ENCODE peak calls at places on chromosome 21, in ten cellular contexts. W, E, O, L, A, H, I, R, J and Y are unnamed samples.

GRCh38 chr21:42373181-42373907 is 7.0 kb upstream of the TFF1 start:
- DNase-seq in W (no peak), E (no peak), O (no peak), L (no peak), A (peak), H (no peak), I (peak), R (no peak), J (no peak), Y (no peak)

GRCh38 chr21:41366522-41367151 is 4.8 kb downstream of the MX2 start:
- DNase-seq in W (no peak), E (peak), O (no peak), L (peak), A (peak), H (peak), I (peak), R (peak), J (no peak), Y (no peak)

GRCh38 chr21:41764558-41765392 is 2.1 kb downstream of the RIPK4 start:
- DNase-seq in W (no peak), E (peak), O (no peak), L (no peak), A (peak), H (no peak), I (no peak), R (no peak), J (no peak), Y (no peak)

GRCh38 chr21:21384977-21385376 is 386.8 kb downstream of the NCAM2 start:
- DNase-seq in W (no peak), E (no peak), O (no peak), L (no peak), A (no peak), H (no peak), I (no peak), R (no peak), J (no peak), Y (no peak)

GRCh38 chr21:46229923-46230260 is 1.3 kb upstream of the LSS start:
- DNase-seq in W (no peak), E (no peak), O (no peak), L (no peak), A (no peak), H (no peak), I (no peak), R (no peak), J (no peak), Y (no peak)

GRCh38 chr21:41771625-41771945 is 4.7 kb upstream of the RIPK4 start:
- DNase-seq in W (no peak), E (no peak), O (no peak), L (no peak), A (no peak), H (no peak), I (no peak), R (no peak), J (no peak), Y (no peak)

GRCh38 chr21:46437511-46437910 is 21.2 kb upstream of the DIP2A start:
- DNase-seq in W (no peak), E (no peak), O (no peak), L (no peak), A (peak), H (no peak), I (no peak), R (no peak), J (no peak), Y (no peak)

GRCh38 chr21:31117046-31117916 is 79.0 kb upstream of the KRTAP19-8 start:
- DNase-seq in W (no peak), E (no peak), O (no peak), L (peak), A (no peak), H (peak), I (no peak), R (no peak), J (no peak), Y (no peak)

GRCh38 chr21:41138711-41139110 is 29.2 kb upstream of the BACE2 start:
- DNase-seq in W (no peak), E (no peak), O (no peak), L (no peak), A (no peak), H (no peak), I (no peak), R (no peak), J (no peak), Y (no peak)

GRCh38 chr21:17371470-17371869 is 141.4 kb upstream of the CXADR start:
- DNase-seq in W (no peak), E (no peak), O (no peak), L (peak), A (no peak), H (peak), I (no peak), R (no peak), J (no peak), Y (no peak)

GRCh38 chr21:22544747-22545146 is 1546.5 kb downstream of the NCAM2 start:
- DNase-seq in W (no peak), E (no peak), O (no peak), L (no peak), A (no peak), H (no peak), I (no peak), R (no peak), J (no peak), Y (no peak)

GRCh38 chr21:46125846-46126301 is 28.0 kb downstream of the COL6A2 start:
- DNase-seq in W (no peak), E (peak), O (no peak), L (no peak), A (no peak), H (no peak), I (no peak), R (peak), J (no peak), Y (no peak)

DNA sequence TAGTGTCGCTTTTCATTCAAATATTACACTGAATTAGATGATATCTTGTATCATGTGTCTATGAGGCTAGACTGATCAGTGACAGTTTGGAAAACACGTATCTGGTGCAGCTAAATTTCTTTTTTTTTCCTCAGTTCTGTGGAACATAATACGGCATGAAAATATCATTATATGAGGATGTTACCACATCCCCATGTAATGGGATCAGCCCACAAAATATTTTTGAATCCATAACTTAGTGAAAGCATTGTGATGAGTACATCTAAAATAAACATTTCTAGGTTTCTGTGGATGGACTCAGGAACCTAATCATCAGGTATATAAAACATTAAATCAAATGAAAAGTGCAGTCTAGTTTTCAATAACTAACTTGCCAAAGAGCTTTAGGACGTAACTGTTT is 356.3 kb downstream of the USP25 start:
- DNase-seq in W (no peak), E (no peak), O (no peak), L (no peak), A (no peak), H (no peak), I (no peak), R (no peak), J (no peak), Y (no peak)
- H3K27ac ChIP-seq in W (no peak), E (no peak), O (no peak), L (no peak), A (no peak), H (no peak), I (no peak), R (no peak), J (no peak), Y (peak)

GRCh38 chr21:39955326-39955725 is 88.1 kb downstream of the PCP4 start:
- DNase-seq in W (no peak), E (no peak), O (no peak), L (no peak), A (no peak), H (no peak), I (no peak), R (no peak), J (no peak), Y (no peak)
- H3K27ac ChIP-seq in W (no peak), E (no peak), O (no peak), L (no peak), A (no peak), H (no peak), I (no peak), R (no peak), J (no peak), Y (no peak)

DNA sequence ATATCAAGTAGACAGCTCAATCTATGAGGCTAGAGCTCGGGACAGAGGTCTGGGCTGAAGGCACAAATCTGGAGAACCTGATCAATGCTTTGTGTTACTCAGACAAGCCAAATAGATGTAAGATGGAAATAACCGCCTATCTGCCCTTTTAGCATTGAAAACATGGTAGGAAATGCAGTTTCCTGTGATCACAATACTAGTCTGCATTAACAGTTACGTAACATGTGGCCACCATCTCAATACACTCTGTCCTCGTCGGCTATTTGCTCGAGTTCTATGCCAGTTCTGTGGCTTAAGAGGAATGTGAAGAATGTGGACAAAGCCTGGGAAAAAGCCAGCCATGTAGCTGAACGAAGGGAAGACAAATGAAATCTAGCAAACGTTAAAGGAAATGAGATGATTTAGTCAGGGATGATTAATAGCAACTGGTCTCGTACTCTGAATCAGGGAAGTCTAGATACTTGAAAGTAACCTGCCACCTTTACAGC is 73.3 kb downstream of the HSF2BP start:
- DNase-seq in W (peak), E (peak), O (no peak), L (peak), A (no peak), H (peak), I (no peak), R (peak), J (no peak), Y (no peak)
- H3K27ac ChIP-seq in W (no peak), E (peak), O (no peak), L (peak), A (peak), H (peak), I (no peak), R (peak), J (no peak), Y (no peak)

GRCh38 chr21:36628096-36628495 is 70.8 kb upstream of the SIM2 start:
- DNase-seq in W (no peak), E (no peak), O (no peak), L (no peak), A (no peak), H (no peak), I (no peak), R (no peak), J (no peak), Y (no peak)
- H3K27ac ChIP-seq in W (no peak), E (no peak), O (no peak), L (no peak), A (no peak), H (no peak), I (no peak), R (no peak), J (no peak), Y (no peak)

DNA sequence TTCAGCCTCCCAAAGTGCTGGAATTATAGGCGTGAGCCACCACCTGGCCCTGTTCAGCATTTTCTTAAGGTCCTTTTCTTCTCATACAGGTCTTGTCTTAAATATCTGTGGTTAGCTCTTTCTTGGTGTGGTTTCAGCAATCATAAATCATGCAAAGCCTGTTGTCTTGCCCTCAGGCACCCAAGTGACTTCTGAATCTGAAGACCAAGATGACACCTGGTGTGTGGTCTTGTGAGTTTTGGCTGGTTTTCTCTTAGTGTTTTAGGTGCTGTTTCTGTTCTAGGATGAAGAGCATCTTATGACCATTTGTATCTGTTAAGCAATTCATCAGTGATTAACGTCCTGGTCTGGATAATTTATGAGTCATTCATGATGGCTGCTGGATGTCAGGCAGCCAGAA is 12.5 kb upstream of the CFAP298 start:
- DNase-seq in W (no peak), E (no peak), O (no peak), L (no peak), A (no peak), H (no peak), I (peak), R (no peak), J (no peak), Y (no peak)
- H3K27ac ChIP-seq in W (no peak), E (no peak), O (no peak), L (no peak), A (no peak), H (no peak), I (no peak), R (no peak), J (no peak), Y (no peak)

GRCh38 chr21:34537838-34538237 is 25.8 kb upstream of the KCNE1 start:
- DNase-seq in W (no peak), E (no peak), O (no peak), L (no peak), A (no peak), H (no peak), I (no peak), R (no peak), J (no peak), Y (no peak)

GRCh38 chr21:34535886-34536285 is 23.9 kb upstream of the KCNE1 start:
- DNase-seq in W (no peak), E (no peak), O (no peak), L (no peak), A (no peak), H (no peak), I (no peak), R (no peak), J (no peak), Y (no peak)

GRCh38 chr21:34536311-34536710 is 24.3 kb upstream of the KCNE1 start:
- DNase-seq in W (no peak), E (no peak), O (no peak), L (no peak), A (no peak), H (no peak), I (no peak), R (no peak), J (no peak), Y (no peak)

GRCh38 chr21:34534522-34534921 is 22.5 kb upstream of the KCNE1 start:
- DNase-seq in W (no peak), E (no peak), O (no peak), L (no peak), A (no peak), H (no peak), I (no peak), R (no peak), J (no peak), Y (peak)

GRCh38 chr21:34536820-34537219 is 24.8 kb upstream of the KCNE1 start:
- DNase-seq in W (no peak), E (no peak), O (no peak), L (no peak), A (no peak), H (no peak), I (no peak), R (no peak), J (no peak), Y (no peak)
- H3K27ac ChIP-seq in W (no peak), E (no peak), O (no peak), L (no peak), A (no peak), H (no peak), I (no peak), R (peak), J (no peak), Y (no peak)

DNA sequence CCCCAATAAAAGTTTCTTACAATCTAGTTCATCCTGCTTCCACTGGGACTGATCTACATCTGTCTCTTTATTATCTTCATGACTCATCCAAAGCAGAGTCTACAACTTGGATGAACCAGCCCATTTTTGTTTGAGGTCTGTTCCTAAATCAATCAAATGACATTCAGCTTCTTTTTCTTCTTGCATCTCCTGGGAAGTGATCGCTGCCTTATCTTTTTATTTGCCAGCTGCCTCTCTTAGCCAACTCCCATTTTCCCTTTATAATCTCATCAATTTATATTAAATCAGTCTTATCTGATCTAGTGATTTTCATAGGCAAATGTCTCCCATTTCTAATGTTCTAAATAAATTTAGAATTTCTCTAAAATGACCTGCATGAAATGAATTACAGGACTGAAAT is 105.6 kb downstream of the ERG start:
- DNase-seq in W (no peak), E (no peak), O (no peak), L (no peak), A (no peak), H (no peak), I (no peak), R (no peak), J (no peak), Y (no peak)
- H3K27ac ChIP-seq in W (no peak), E (no peak), O (no peak), L (no peak), A (no peak), H (no peak), I (no peak), R (no peak), J (no peak), Y (no peak)

DNA sequence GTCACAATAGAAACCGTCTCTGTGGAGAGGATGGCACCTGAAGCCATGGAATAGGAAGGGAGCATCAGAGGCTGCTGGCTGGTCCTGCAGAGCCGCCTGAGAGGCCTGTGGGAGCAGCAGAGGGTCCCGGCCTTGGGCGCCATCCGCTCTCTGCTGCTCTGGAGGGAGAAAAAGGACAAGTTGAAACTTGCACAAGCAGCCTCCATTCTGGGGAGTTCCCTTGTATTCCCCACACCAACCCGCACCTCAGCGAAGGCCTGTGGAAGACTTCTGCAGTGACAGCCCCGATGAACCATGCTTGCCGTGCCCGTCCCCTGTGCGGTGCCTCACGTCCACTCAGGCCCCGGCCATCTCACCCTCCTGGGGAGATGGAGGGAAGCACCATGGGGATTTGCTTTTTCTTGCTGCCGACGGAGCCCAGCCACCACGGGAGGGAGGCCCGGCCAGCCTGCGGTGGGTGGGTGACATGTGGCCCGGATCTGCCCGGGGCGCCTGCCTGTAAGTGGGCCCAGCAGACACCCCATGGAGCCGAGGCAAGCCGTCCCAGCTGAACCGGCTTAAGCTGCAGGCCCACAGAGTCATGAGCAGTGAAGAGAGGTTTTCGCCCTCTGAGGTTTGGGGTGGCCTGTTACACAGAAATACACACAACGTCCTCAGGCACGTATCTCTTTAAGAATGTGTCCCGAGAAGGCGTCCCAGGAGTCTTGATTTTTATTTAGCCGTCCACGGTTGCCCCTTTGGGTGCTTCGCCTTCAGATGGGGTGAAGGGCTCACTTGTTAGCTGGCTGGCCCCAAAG is 2.0 kb upstream of the ADARB1 start:
- DNase-seq in W (no peak), E (no peak), O (no peak), L (no peak), A (no peak), H (no peak), I (no peak), R (peak), J (no peak), Y (no peak)
- H3K27ac ChIP-seq in W (no peak), E (no peak), O (no peak), L (no peak), A (no peak), H (no peak), I (no peak), R (no peak), J (no peak), Y (no peak)

GRCh38 chr21:30097791-30098190 is 68.8 kb downstream of the CLDN17 start:
- DNase-seq in W (no peak), E (no peak), O (no peak), L (no peak), A (no peak), H (no peak), I (no peak), R (no peak), J (no peak), Y (no peak)
- H3K27ac ChIP-seq in W (no peak), E (no peak), O (no peak), L (no peak), A (no peak), H (no peak), I (no peak), R (no peak), J (no peak), Y (no peak)